ENCODE peak calls at places on chromosomes 13 and 19, in five cellular contexts. U, Y, G, L and M are unnamed samples.

GRCh38 chr19:39212377-39212742 is 8.3 kb upstream of the SYCN start:
- DNase-seq in L (no peak), U (peak), Y (peak), G (no peak), M (no peak)

GRCh38 chr19:4988770-4989251 is 19.9 kb downstream of the KDM4B start:
- DNase-seq in L (no peak), G (no peak), U (no peak), Y (no peak), M (peak)

GRCh38 chr19:55189424-55189823 is 9.3 kb upstream of the SYT5 start:
- DNase-seq in Y (no peak), U (no peak), G (no peak), L (peak), M (no peak)

GRCh38 chr13:87942204-87942603 is 271.0 kb downstream of the SLITRK5 start:
- DNase-seq in L (no peak), Y (no peak), U (no peak), G (no peak), M (no peak)

GRCh38 chr19:50705422-50706019 is 14.1 kb downstream of the SHANK1 start:
- DNase-seq in Y (peak), G (peak), L (no peak), U (peak), M (no peak)

GRCh38 chr19:6464070-6464873 is at the start of gene CRB3:
- DNase-seq in U (no peak), L (no peak), G (no peak), Y (no peak), M (no peak)

GRCh38 chr13:36981156-36981743 is 17.9 kb downstream of the ALG5 start:
- DNase-seq in U (peak), Y (peak), G (no peak), L (no peak), M (no peak)

GRCh38 chr13:103140001-103140671 is 73.9 kb upstream of the SLC10A2 start:
- DNase-seq in G (no peak), L (no peak), U (peak), Y (peak), M (no peak)

GRCh38 chr19:743168-743687 is 7.7 kb upstream of the MISP start:
- DNase-seq in L (no peak), U (no peak), G (no peak), Y (no peak), M (no peak)

GRCh38 chr13:41561179-41561578 is 103.8 kb downstream of the RGCC start:
- DNase-seq in G (no peak), L (no peak), Y (no peak), U (no peak), M (no peak)

GRCh38 chr19:14150770-14151661 is 14.6 kb upstream of the ASF1B start:
- DNase-seq in U (no peak), Y (no peak), L (no peak), G (no peak), M (no peak)

GRCh38 chr19:34578751-34579150 is 97.2 kb downstream of the WTIP start:
- DNase-seq in Y (no peak), U (no peak), L (no peak), G (no peak), M (no peak)

GRCh38 chr13:39451301-39451700 is 151.7 kb downstream of the LHFPL6 start:
- DNase-seq in U (peak), L (no peak), Y (no peak), G (no peak), M (no peak)

GRCh38 chr19:48330012-48330681 is 4.8 kb downstream of the EMP3 start:
- DNase-seq in Y (peak), U (peak), G (peak), L (peak), M (no peak)

GRCh38 chr19:14363203-14364097 is 17.8 kb upstream of the ADGRE5 start:
- DNase-seq in Y (peak), U (no peak), L (peak), G (no peak), M (peak)

GRCh38 chr19:46762245-46762890 is 16.1 kb upstream of the STRN4 start:
- DNase-seq in U (no peak), L (no peak), Y (no peak), G (no peak), M (no peak)

GRCh38 chr19:33093420-33094210 is 12.6 kb downstream of the GPATCH1 start:
- DNase-seq in U (no peak), Y (no peak), L (no peak), G (no peak), M (no peak)

GRCh38 chr19:16429066-16429758 is 42.6 kb downstream of the EPS15L1 start:
- DNase-seq in G (no peak), Y (no peak), U (no peak), L (no peak), M (no peak)

GRCh38 chr19:51735759-51736449 is 12.1 kb upstream of the HAS1 start:
- DNase-seq in L (peak), G (no peak), Y (no peak), U (no peak), M (no peak)

GRCh38 chr19:5977222-5977784 is 637 bp downstream of the RANBP3 start:
- DNase-seq in U (peak), Y (no peak), G (no peak), L (no peak), M (no peak)

GRCh38 chr19:56942749-56943148 is 102.2 kb upstream of the PEG3 start:
- DNase-seq in Y (no peak), U (peak), G (no peak), L (no peak), M (peak)

GRCh38 chr13:22198001-22198400 is 527.1 kb downstream of the FGF9 start:
- DNase-seq in L (no peak), G (no peak), Y (no peak), U (no peak), M (no peak)

GRCh38 chr19:1318678-1319471 is 33.2 kb downstream of the EFNA2 start:
- DNase-seq in Y (no peak), U (no peak), G (no peak), L (no peak), M (no peak)

GRCh38 chr19:58570770-58571574 is 2.2 kb downstream of the MZF1 start:
- DNase-seq in L (no peak), G (no peak), Y (no peak), U (no peak), M (no peak)